ENCODE peak calls at places on chromosomes 6 and 20, in four cellular contexts. A, D, U and L are unnamed samples.

GRCh38 chr6:22642254-22642653 is 72.9 kb downstream of the HDGFL1 start:
- DNase-seq in A (no peak), D (no peak), U (no peak), L (no peak)

GRCh38 chr6:135983720-135984343 is 132.3 kb downstream of the PDE7B start:
- DNase-seq in A (no peak), D (no peak), U (no peak), L (no peak)

GRCh38 chr20:59031326-59032022 is 661 bp downstream of the ATP5F1E start:
- DNase-seq in A (no peak), D (no peak), U (peak; percentile 38), L (no peak)

GRCh38 chr6:148628251-148628650 is 118.6 kb upstream of the UST start:
- DNase-seq in A (no peak), D (no peak), U (no peak), L (no peak)

GRCh38 chr6:63788569-63788968 is 153.0 kb downstream of the PHF3 start:
- DNase-seq in A (no peak), D (no peak), U (no peak), L (no peak)

GRCh38 chr6:119361209-119361608 is 11.6 kb upstream of the MAN1A1 start:
- DNase-seq in A (no peak), D (no peak), U (no peak), L (no peak)

GRCh38 chr6:20877008-20877937 is 343.0 kb downstream of the CDKAL1 start:
- DNase-seq in A (peak; percentile 17), D (peak; percentile 96), U (peak; percentile 98), L (peak; percentile 94)

GRCh38 chr20:57350086-57350710 is 857 bp upstream of the RAE1 start:
- DNase-seq in A (no peak), D (no peak), U (peak; percentile 28), L (no peak)

GRCh38 chr20:34022154-34022842 is 28.6 kb downstream of the RALY start:
- DNase-seq in A (peak; percentile 54), D (peak; percentile 17), U (peak; percentile 65), L (peak; percentile 32)

GRCh38 chr6:122098091-122098769 is 301.2 kb upstream of the HSF2 start:
- DNase-seq in A (no peak), D (no peak), U (no peak), L (no peak)

GRCh38 chr20:21705466-21706344 is at the start of gene PAX1:
- DNase-seq in A (peak; percentile 38), D (peak; percentile 25), U (no peak), L (no peak)

GRCh38 chr6:148629197-148629909 is 117.5 kb upstream of the UST start:
- DNase-seq in A (no peak), D (no peak), U (no peak), L (peak; percentile 53)

GRCh38 chr20:41599699-41600104 is 18.5 kb downstream of the CHD6 start:
- DNase-seq in A (no peak), D (peak; percentile 6), U (no peak), L (no peak)